ENCODE peak calls at places on chromosomes 11 and 22, in four cellular contexts. A is NCI-H1092 treated with DMSO at 0.1 percent for 48 hours, E is RWPE1, L is cardiac muscle cell. M is an unnamed sample.

GRCh38 chr22:33853200-33854097 is 66.8 kb downstream of the LARGE1 start:
- DNase-seq in A (peak; percentile 82), E (no peak), L (peak; percentile 21), M (peak; percentile 28)

GRCh38 chr11:85076535-85077330 is 550.4 kb downstream of the DLG2 start:
- DNase-seq in A (peak; percentile 88), E (no peak), L (peak; percentile 64), M (no peak)

GRCh38 chr11:69982675-69983570 is 95.2 kb upstream of the ANO1 start:
- DNase-seq in A (no peak), E (no peak), L (no peak), M (no peak)

GRCh38 chr22:40042312-40042711 is 47.6 kb downstream of the FAM83F start:
- DNase-seq in A (no peak), E (no peak), L (no peak), M (no peak)

GRCh38 chr11:99683933-99684332 is 663.2 kb downstream of the CNTN5 start:
- DNase-seq in A (no peak), E (no peak), L (no peak), M (no peak)

GRCh38 chr11:75760710-75761493 is 7.7 kb upstream of the DGAT2 start:
- DNase-seq in A (no peak), E (peak; percentile 28), L (no peak), M (no peak)

GRCh38 chr11:67022961-67023956 is at the start of gene SYT12:
- DNase-seq in A (no peak), E (no peak), L (peak; percentile 43), M (peak; percentile 45)

GRCh38 chr11:11989774-11990744 is 18.4 kb downstream of the DKK3 start:
- DNase-seq in A (no peak), E (no peak), L (no peak), M (no peak)

GRCh38 chr11:132683602-132684001 is 848.7 kb downstream of the OPCML start:
- DNase-seq in A (no peak), E (no peak), L (no peak), M (peak; percentile 1)

M was measured in HTR-8/SVneo.